ENCODE peak calls at places on chromosome 1, in four cellular contexts. F is activated B cell treated with CpG ODN at 0.5 μM for 24 hours, P is brain microvascular endothelial cell, A is astrocyte of the spinal cord. S is an unnamed sample.

GRCh38 chr1:223203694-223204093 is 60.6 kb upstream of the TLR5 start:
- DNase-seq in F (no peak), P (no peak), A (no peak), S (no peak)

GRCh38 chr1:78072216-78072615 is 26.4 kb downstream of the GIPC2 start:
- DNase-seq in F (no peak), P (no peak), A (no peak), S (no peak)

GRCh38 chr1:10430216-10431064 is at the start of gene CENPS:
- DNase-seq in F (peak), P (peak), A (peak), S (peak)

GRCh38 chr1:108017698-108018097 is 52.7 kb upstream of the VAV3 start:
- DNase-seq in F (no peak), P (peak), A (no peak), S (no peak)

GRCh38 chr1:212718499-212718898 is 18.9 kb upstream of the BATF3 start:
- DNase-seq in F (no peak), P (no peak), A (peak), S (no peak)

GRCh38 chr1:108653431-108654105 is 7.3 kb downstream of the HENMT1 start:
- DNase-seq in F (no peak), P (no peak), A (no peak), S (no peak)

GRCh38 chr1:1510912-1511532 is 940 bp upstream of the ATAD3A start:
- DNase-seq in F (no peak), P (peak), A (peak), S (no peak)

GRCh38 chr1:168320805-168321577 is 40.3 kb downstream of the TBX19 start:
- DNase-seq in F (no peak), P (peak), A (peak), S (no peak)

GRCh38 chr1:42319871-42320484 is 15.1 kb downstream of the FOXJ3 start:
- DNase-seq in F (no peak), P (no peak), A (no peak), S (no peak)

GRCh38 chr1:186443638-186444037 is 17.3 kb downstream of the PDC start:
- DNase-seq in F (no peak), P (no peak), A (no peak), S (no peak)

GRCh38 chr1:100626397-100626796 is 88.5 kb downstream of the GPR88 start:
- DNase-seq in F (no peak), P (no peak), A (peak), S (no peak)

GRCh38 chr1:37274491-37274890 is 199.9 kb upstream of the ZC3H12A start:
- DNase-seq in F (no peak), P (no peak), A (no peak), S (no peak)

GRCh38 chr1:117579221-117579906 is 26.5 kb upstream of the TENT5C start:
- DNase-seq in F (no peak), P (no peak), A (no peak), S (no peak)

GRCh38 chr1:156608036-156608674 is 6.9 kb upstream of the GPATCH4 start:
- DNase-seq in F (no peak), P (peak), A (peak), S (no peak)

GRCh38 chr1:223423641-223424233 is 30.5 kb downstream of the CCDC185 start:
- DNase-seq in F (no peak), P (no peak), A (peak), S (no peak)

GRCh38 chr1:58006421-58007032 is 540.0 kb downstream of the OMA1 start:
- DNase-seq in F (no peak), P (no peak), A (no peak), S (no peak)

GRCh38 chr1:71572038-71572437 is 491.2 kb upstream of the ZRANB2 start:
- DNase-seq in F (no peak), P (no peak), A (no peak), S (no peak)

GRCh38 chr1:156119503-156120209 is 5.1 kb downstream of the LMNA start:
- DNase-seq in F (no peak), P (peak), A (peak), S (no peak)

GRCh38 chr1:19439464-19440171 is 45.7 kb downstream of the CAPZB start:
- DNase-seq in F (no peak), P (no peak), A (no peak), S (no peak)

GRCh38 chr1:168000656-168001055 is 63.8 kb upstream of the MPC2 start:
- DNase-seq in F (no peak), P (no peak), A (no peak), S (no peak)

GRCh38 chr1:173682174-173682573 is 12.5 kb upstream of the ANKRD45 start:
- DNase-seq in F (no peak), P (no peak), A (no peak), S (no peak)

DNA sequence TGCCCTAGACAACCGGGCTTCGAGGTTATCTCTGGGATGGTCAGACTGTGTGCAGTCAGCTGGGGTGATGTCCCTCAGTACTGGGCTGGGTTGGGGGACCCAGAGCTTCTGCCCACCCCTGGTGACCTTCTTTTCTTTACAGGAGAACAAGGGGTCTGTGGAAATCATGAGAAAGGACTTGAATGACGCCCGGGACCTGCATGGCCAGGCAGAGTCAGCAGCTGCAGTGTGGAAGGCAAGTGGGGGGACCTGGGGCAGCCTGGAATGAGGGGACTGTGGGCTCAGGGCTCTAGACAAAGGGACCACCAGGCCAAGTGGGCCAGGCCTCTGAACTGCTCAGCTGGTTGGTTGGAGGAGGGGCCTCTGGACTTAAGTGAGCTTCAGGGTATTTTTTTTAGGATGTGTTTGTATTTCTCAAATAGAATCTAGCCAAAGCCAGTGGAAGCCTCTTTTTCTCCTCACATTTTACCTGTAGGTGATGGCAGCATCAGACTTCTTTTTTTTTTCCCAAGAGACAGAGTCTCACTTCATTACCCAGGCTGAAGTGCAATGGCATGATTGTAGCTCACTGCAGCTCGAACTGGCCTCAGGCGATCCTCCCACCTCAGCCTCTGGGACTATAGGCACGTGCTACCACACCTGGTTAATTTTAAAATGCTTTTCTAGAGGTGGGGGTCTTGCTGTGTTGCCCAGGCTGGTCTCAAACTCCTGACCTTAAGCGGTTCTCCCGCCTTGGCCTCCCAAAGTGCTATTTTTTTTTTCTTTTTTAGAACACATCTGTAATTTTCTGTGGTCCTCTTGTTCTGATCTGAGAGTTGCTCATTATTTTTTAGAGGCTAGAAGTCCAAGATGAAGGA is 1.9 kb downstream of the RNF187 start:
- DNase-seq in F (no peak), P (no peak), A (no peak), S (no peak)
- TF ChIP-seq CTCF in F (no peak), P (no peak), A (no peak), S (no peak)

DNA sequence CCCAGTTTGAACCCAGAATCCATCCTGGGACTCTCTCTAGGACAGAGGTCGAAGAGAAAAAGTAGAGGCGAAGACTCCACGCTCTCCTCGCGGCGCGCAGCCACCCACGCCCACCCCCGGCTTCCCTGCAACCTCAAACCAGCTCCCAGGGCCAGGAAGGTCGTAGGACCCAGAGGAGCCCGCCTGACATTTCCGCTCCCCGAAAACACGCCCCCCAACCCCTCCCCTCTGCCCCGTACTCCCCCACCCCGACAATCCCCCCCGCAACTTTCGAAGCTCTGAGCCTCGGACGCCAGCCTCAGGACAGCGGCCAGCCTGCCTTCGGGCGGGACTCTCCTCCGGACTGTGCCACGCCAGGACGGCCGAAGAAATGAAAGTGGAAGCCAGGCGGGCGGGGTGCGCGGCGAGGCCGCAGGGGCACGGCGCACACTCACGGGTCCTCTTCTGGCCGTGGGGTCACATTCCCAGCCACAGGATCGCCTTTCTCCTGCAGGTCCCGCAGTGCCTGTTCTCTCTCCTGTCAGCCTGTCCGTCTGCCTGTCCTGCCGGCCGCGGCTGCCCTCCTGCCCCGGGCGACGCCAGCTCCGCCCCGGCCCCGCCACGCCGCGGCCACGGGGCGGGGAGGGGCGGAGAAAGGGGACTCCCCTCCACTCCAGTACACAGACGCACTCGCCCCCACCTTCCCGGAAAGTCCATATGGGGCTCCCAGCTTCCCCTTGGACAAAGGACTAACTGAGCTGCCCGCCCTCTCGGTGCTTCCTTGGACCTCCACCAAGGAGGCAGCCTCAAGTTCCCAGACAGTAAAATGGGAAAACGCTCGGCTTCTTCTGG is at the start of gene MOB3C:
- DNase-seq in F (peak), P (peak), A (peak), S (peak)
- TF ChIP-seq CTCF in F (no peak), P (no peak), A (no peak), S (no peak)

GRCh38 chr1:8879348-8880067 is 1.0 kb upstream of the ENO1 start:
- DNase-seq in F (no peak), P (no peak), A (peak), S (no peak)
- TF ChIP-seq CTCF in F (no peak), P (peak), A (peak), S (peak)

DNA sequence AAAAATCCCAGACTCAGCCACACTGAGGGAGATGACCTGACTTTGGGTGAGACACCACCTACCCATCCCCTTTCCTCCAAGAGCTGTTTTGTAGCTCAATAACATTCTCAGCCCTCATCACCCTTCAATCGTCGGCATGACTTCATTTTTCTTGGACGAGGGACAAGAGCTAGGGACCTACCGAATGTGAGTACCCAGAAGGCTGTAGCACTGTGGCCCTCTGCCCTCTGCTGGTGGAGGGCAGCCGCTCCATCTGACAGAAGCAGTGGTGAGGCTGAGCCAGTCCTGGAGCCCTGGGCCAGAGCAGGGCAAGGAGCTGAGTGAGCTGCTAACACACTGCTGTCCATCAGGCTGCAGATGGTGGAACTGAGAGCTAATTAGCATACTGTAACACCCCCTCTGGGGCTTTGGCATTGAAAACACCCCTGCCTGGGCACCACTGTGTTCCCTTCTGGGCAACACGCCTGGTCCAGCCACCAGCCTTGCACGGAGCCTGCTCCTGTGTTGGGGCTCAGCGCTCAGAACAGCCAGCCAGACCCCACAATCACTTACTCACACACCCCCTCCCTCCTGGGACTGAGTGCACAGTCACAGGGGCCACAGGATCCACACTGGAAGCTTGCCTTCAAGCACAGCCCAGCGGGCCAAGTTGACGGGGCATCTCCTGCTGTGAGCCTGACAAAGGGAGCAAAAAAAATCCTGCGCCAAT is 18.3 kb upstream of the ALPL start:
- DNase-seq in F (no peak), P (peak), A (peak), S (no peak)
- TF ChIP-seq CTCF in F (no peak), P (peak), A (peak), S (peak)

DNA sequence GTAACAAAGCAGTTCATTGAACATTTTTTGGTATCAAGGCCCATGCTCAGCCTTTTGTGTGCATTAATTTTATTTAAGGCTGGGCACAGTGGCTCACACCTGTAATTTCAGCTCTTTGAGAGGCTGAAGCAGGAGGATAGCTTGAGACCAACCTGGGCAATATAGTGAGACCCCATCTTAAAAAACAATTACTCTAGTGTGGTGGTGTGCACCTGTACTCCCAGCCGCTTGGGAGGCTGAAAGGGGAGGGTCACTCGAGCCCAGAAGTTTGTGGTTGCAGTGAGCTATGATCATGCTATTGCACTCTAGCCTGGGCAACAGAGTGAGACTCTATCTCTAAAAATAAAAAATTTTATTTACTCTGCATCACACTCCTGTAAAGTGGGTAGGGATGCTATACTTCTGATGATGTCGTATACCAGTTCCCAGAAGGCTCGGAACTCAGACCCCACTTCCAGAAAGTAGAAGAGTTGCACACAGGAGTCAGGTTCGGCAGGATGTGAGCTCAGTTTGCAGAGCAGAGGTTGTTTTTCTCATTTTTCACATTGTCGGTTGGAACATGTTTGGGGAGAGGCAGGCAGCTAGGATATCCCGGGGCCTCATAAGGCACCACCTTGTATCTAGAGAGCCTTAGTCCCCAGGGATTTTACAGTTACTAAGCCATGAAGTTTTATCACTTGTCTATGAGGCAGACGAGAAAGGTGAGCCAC is 144.6 kb downstream of the GALNT2 start:
- DNase-seq in F (no peak), P (no peak), A (no peak), S (no peak)
- TF ChIP-seq CTCF in F (no peak), P (no peak), A (no peak), S (no peak)

DNA sequence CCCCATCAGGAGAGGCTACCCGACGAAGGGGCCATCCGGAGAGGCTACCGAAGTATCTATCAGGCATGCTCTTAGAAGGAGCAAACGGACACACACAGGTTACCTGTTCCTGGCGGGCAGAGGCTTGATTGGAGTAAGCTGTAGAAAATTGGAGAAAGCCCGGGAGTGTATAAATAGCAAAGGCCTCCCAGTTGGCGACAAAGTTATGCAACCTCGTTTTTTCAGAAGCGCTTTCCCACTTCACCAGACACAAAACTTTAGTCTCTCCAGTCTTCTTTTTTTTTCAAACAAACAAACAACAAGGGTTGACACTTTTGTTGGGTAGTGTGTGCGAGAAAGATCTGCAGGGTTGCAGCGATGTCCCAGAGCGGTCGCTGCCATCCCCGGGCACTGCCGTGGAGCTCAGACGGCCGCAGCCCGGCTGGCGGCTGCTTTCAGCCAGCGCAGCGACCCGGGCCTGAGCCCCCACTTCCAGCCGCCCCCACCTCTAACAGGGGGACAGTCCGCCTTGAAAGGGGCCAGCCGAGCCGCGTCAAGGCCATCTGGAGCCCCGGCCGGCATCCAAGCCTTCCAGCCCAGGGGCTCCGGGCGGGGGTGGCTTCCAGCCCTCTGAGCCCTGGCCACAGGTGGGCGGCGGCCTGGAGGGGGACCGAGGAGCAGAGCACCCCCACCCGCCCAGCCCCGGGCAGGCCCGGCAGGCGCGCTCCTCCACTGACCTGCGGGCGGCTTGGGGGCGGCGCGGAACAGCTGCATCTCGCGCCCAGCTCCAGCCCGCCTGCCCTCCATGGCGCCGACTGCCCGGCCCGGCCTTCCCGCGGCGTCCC is 616 bp downstream of the MCOLN3 start:
- DNase-seq in F (peak), P (no peak), A (no peak), S (peak)
- TF ChIP-seq CTCF in F (no peak), P (no peak), A (no peak), S (no peak)

DNA sequence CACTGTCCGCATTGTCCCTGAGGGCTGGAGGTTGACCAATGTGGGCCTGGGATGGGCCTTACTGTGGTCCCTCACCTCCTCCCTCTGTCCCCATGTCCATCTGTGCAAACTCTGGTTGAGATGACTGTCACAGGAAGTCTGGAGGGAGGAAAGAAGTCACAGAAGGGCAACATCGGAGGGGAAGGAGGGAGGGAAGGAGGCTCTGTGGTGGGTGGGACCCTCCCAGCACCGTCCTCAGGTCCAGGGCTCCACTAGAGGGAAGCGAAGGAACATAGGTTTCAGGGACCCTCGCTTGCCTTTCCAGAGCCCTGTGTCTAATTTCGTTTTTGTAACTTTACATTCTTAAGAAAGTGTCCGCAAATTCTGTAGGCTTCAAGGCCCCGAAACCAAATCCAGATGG is 111.3 kb upstream of the SLC44A3 start:
- DNase-seq in F (no peak), P (no peak), A (no peak), S (no peak)
- TF ChIP-seq CTCF in F (no peak), P (no peak), A (no peak), S (no peak)